ENCODE peak calls at places on chromosomes 16 and 17, in nine cellular contexts. A, R, Q, D, T, L, G, M and B are unnamed samples.

GRCh38 chr17:80095844-80096475 is 5.4 kb upstream of the GAA start:
- DNase-seq in D (no peak), L (no peak), A (no peak), M (no peak), Q (no peak), G (no peak), T (no peak), R (no peak), B (no peak)

GRCh38 chr17:54626146-54626703 is 274.4 kb upstream of the TOM1L1 start:
- DNase-seq in G (no peak), D (no peak), Q (peak), M (peak), A (no peak), R (no peak), L (no peak), T (no peak), B (no peak)

GRCh38 chr16:85169333-85170065 is 57.2 kb upstream of the CIBAR2 start:
- DNase-seq in D (no peak), A (no peak), M (peak), L (no peak), R (peak), Q (no peak), T (peak), G (no peak), B (no peak)

GRCh38 chr16:1451702-1452392 is 7.5 kb upstream of the CCDC154 start:
- DNase-seq in A (no peak), L (no peak), D (no peak), R (no peak), G (no peak), T (no peak), M (no peak), Q (no peak), B (no peak)

GRCh38 chr17:37458805-37459204 is 30.9 kb upstream of the DUSP14 start:
- DNase-seq in M (no peak), D (no peak), R (no peak), A (no peak), G (no peak), L (no peak), Q (no peak), T (no peak), B (no peak)

GRCh38 chr17:72726936-72727335 is 365.6 kb downstream of the SLC39A11 start:
- DNase-seq in L (peak), D (no peak), G (no peak), A (peak), M (no peak), T (no peak), R (peak), Q (no peak), B (no peak)

GRCh38 chr16:51940183-51940582 is 606.8 kb downstream of the TOX3 start:
- DNase-seq in R (no peak), Q (no peak), T (no peak), G (no peak), A (no peak), D (no peak), L (no peak), M (no peak), B (no peak)

GRCh38 chr17:1716076-1716911 is 6.1 kb upstream of the TLCD2 start:
- DNase-seq in D (peak), G (peak), T (peak), M (peak), Q (peak), R (peak), L (peak), A (peak), B (peak)

GRCh38 chr17:76104140-76104895 is 731 bp upstream of the EXOC7 start:
- DNase-seq in T (no peak), L (no peak), A (no peak), M (no peak), D (no peak), R (no peak), G (no peak), Q (no peak), B (no peak)

GRCh38 chr17:8125196-8125946 is 1.5 kb upstream of the HES7 start:
- DNase-seq in A (peak), G (peak), D (peak), M (peak), Q (peak), R (peak), T (peak), L (peak), B (peak)

GRCh38 chr17:48611213-48611612 is 396 bp upstream of the HOXB7 start:
- DNase-seq in D (no peak), G (no peak), L (no peak), M (no peak), A (no peak), Q (peak), T (no peak), R (peak), B (no peak)

GRCh38 chr17:72407336-72408121 is 286.7 kb downstream of the SOX9 start:
- DNase-seq in M (no peak), Q (peak), D (peak), A (no peak), R (peak), T (peak), G (peak), L (no peak), B (peak)

GRCh38 chr17:49471089-49471683 is 23.9 kb upstream of the NGFR start:
- DNase-seq in G (peak), M (peak), T (peak), L (no peak), D (peak), A (no peak), Q (no peak), R (peak), B (no peak)

GRCh38 chr17:41402161-41402560 is 4.8 kb upstream of the KRT31 start:
- DNase-seq in Q (no peak), L (no peak), T (no peak), R (no peak), D (no peak), M (no peak), G (no peak), A (no peak), B (no peak)

GRCh38 chr17:70563301-70563820 is 394.0 kb downstream of the KCNJ2 start:
- DNase-seq in G (peak), A (no peak), Q (peak), R (peak), D (peak), M (no peak), L (no peak), T (no peak), B (no peak)

GRCh38 chr16:13643412-13643811 is 276.5 kb upstream of the ERCC4 start:
- DNase-seq in A (no peak), D (no peak), Q (no peak), T (no peak), G (no peak), L (no peak), M (no peak), R (no peak), B (no peak)

GRCh38 chr17:64130559-64131001 is 636 bp upstream of the ERN1 start:
- DNase-seq in L (no peak), Q (no peak), G (peak), R (no peak), D (no peak), M (no peak), T (no peak), A (peak), B (peak)

GRCh38 chr16:87404764-87405625 is 12.9 kb downstream of the MAP1LC3B start:
- DNase-seq in Q (no peak), T (no peak), A (no peak), L (no peak), G (no peak), M (no peak), D (peak), R (no peak), B (no peak)

GRCh38 chr17:34312080-34312479 is 7.2 kb upstream of the CCL8 start:
- DNase-seq in T (no peak), Q (no peak), L (no peak), G (no peak), R (no peak), D (no peak), A (no peak), M (no peak), B (no peak)

GRCh38 chr16:57993897-57994296 is 6.6 kb downstream of the ZNF319 start:
- DNase-seq in T (no peak), A (no peak), Q (no peak), M (no peak), L (no peak), G (no peak), R (no peak), D (no peak), B (no peak)

GRCh38 chr17:42034059-42034458 is 14.2 kb downstream of the NKIRAS2 start:
- DNase-seq in L (no peak), D (no peak), Q (no peak), M (no peak), T (no peak), A (no peak), G (no peak), R (no peak), B (no peak)

GRCh38 chr17:80731255-80731840 is 186.7 kb downstream of the RPTOR start:
- DNase-seq in G (no peak), R (no peak), T (no peak), D (no peak), M (no peak), A (no peak), Q (no peak), L (no peak), B (no peak)

GRCh38 chr17:50110591-50111349 is 15.6 kb downstream of the PDK2 start:
- DNase-seq in L (no peak), D (peak), M (no peak), R (no peak), G (peak), Q (no peak), T (no peak), A (no peak), B (no peak)

GRCh38 chr17:16593356-16594102 is 24.5 kb upstream of the ZNF287 start:
- DNase-seq in G (no peak), M (no peak), R (no peak), T (no peak), Q (no peak), A (no peak), D (no peak), L (no peak), B (no peak)

GRCh38 chr16:31435341-31436220 is 7.0 kb downstream of the ZNF843 start:
- DNase-seq in M (no peak), G (no peak), A (no peak), L (no peak), Q (no peak), D (no peak), T (no peak), R (no peak), B (no peak)

GRCh38 chr16:11734025-11734652 is 8.5 kb downstream of the TXNDC11 start:
- DNase-seq in D (peak), R (no peak), Q (no peak), M (no peak), L (no peak), A (no peak), T (no peak), G (peak), B (no peak)

GRCh38 chr16:17887963-17888362 is 417.2 kb upstream of the XYLT1 start:
- DNase-seq in T (no peak), R (no peak), Q (no peak), D (no peak), G (no peak), L (no peak), A (no peak), M (no peak), B (no peak)

GRCh38 chr17:79993390-79994221 is 42.1 kb downstream of the TBC1D16 start:
- DNase-seq in R (peak), Q (peak), T (peak), A (no peak), L (peak), D (peak), M (peak), G (peak), B (peak)

GRCh38 chr17:2436516-2436915 is 35.7 kb upstream of the MNT start:
- DNase-seq in L (no peak), G (no peak), M (no peak), T (no peak), Q (no peak), R (peak), A (no peak), D (no peak), B (no peak)

GRCh38 chr17:45967378-45967777 is 31.7 kb upstream of the STH start:
- DNase-seq in T (no peak), G (no peak), L (no peak), M (no peak), D (no peak), R (no peak), A (no peak), Q (no peak), B (no peak)

GRCh38 chr16:56609463-56609921 is 1.1 kb downstream of the MT2A start:
- DNase-seq in Q (peak), T (no peak), M (peak), A (peak), L (peak), G (peak), D (no peak), R (peak), B (no peak)

GRCh38 chr16:73778872-73779271 is 517.7 kb upstream of the PSMD7 start:
- DNase-seq in Q (no peak), L (no peak), D (no peak), T (no peak), R (no peak), M (no peak), G (no peak), A (no peak), B (no peak)

GRCh38 chr16:11224096-11224893 is 31.7 kb downstream of the SOCS1 start:
- DNase-seq in R (peak), A (peak), T (no peak), Q (no peak), G (peak), L (peak), D (peak), M (peak), B (peak)

GRCh38 chr17:77417575-77417974 is 276.8 kb downstream of the SEC14L1 start:
- DNase-seq in L (no peak), M (no peak), Q (no peak), T (no peak), R (no peak), A (no peak), G (no peak), D (no peak), B (no peak)

GRCh38 chr16:55078699-55079415 is 148.2 kb downstream of the IRX5 start:
- DNase-seq in Q (no peak), R (no peak), A (no peak), G (no peak), L (no peak), D (no peak), M (no peak), T (no peak), B (no peak)

GRCh38 chr17:3695129-3695722 is 729 bp downstream of the P2RX5 start:
- DNase-seq in A (no peak), M (no peak), G (peak), R (peak), D (peak), T (no peak), Q (no peak), L (no peak), B (no peak)

GRCh38 chr16:17414421-17414820 is 56.3 kb downstream of the XYLT1 start:
- DNase-seq in G (no peak), R (no peak), T (no peak), Q (no peak), M (no peak), D (no peak), L (peak), A (no peak), B (no peak)

GRCh38 chr16:89375021-89375420 is 115.3 kb downstream of the ANKRD11 start:
- DNase-seq in R (peak), A (no peak), G (no peak), Q (no peak), D (no peak), T (no peak), M (peak), L (no peak), B (no peak)

GRCh38 chr16:49972280-49972679 is 52.7 kb upstream of the CNEP1R1 start:
- DNase-seq in A (no peak), R (peak), T (no peak), M (no peak), G (no peak), L (no peak), Q (no peak), D (no peak), B (no peak)